ENCODE peak calls at places on chromosomes 12 and 14, in five cellular contexts. One of them, this sample, is unnamed.

GRCh38 chr12:52518574-52519469 is 1.4 kb downstream of the KRT5 start:
- DNase-seq in HTR-8/SVneo: no peak
- DNase-seq in right cardiac atrium: no peak
- DNase-seq in Calu3: no peak
- DNase-seq in stimulated activated CD4-positive, alpha-beta T cell treated with anti-CD3 and anti-CD28 coated beads, Interleukin-15, amount 100 ng/mL, for 1 hour: no peak
- DNase-seq in this sample: no peak

GRCh38 chr12:15701212-15701611 is 88.0 kb downstream of the EPS8 start:
- DNase-seq in HTR-8/SVneo: no peak
- DNase-seq in Calu3: no peak
- DNase-seq in stimulated activated CD4-positive, alpha-beta T cell treated with anti-CD3 and anti-CD28 coated beads, Interleukin-15, amount 100 ng/mL, for 1 hour: no peak
- DNase-seq in right cardiac atrium: no peak
- DNase-seq in this sample: no peak

GRCh38 chr12:19641235-19642080 is 202.2 kb downstream of the AEBP2 start:
- DNase-seq in right cardiac atrium: no peak
- DNase-seq in Calu3: no peak
- DNase-seq in stimulated activated CD4-positive, alpha-beta T cell treated with anti-CD3 and anti-CD28 coated beads, Interleukin-15, amount 100 ng/mL, for 1 hour: no peak
- DNase-seq in HTR-8/SVneo: no peak
- DNase-seq in this sample: no peak

GRCh38 chr14:36981832-36982528 is 190.4 kb downstream of the SLC25A21 start:
- DNase-seq in stimulated activated CD4-positive, alpha-beta T cell treated with anti-CD3 and anti-CD28 coated beads, Interleukin-15, amount 100 ng/mL, for 1 hour: no peak
- DNase-seq in Calu3: peak
- DNase-seq in right cardiac atrium: no peak
- DNase-seq in HTR-8/SVneo: no peak
- DNase-seq in this sample: no peak

GRCh38 chr14:105474478-105475268 is at the start of gene CRIP2:
- DNase-seq in stimulated activated CD4-positive, alpha-beta T cell treated with anti-CD3 and anti-CD28 coated beads, Interleukin-15, amount 100 ng/mL, for 1 hour: no peak
- DNase-seq in right cardiac atrium: peak
- DNase-seq in HTR-8/SVneo: peak
- DNase-seq in Calu3: peak
- DNase-seq in this sample: no peak

GRCh38 chr14:63512861-63513260 is 30.3 kb downstream of the PPP2R5E start:
- DNase-seq in Calu3: no peak
- DNase-seq in stimulated activated CD4-positive, alpha-beta T cell treated with anti-CD3 and anti-CD28 coated beads, Interleukin-15, amount 100 ng/mL, for 1 hour: no peak
- DNase-seq in right cardiac atrium: no peak
- DNase-seq in HTR-8/SVneo: no peak
- DNase-seq in this sample: no peak

GRCh38 chr12:3718100-3718499 is 34.8 kb downstream of the CRACR2A start:
- DNase-seq in stimulated activated CD4-positive, alpha-beta T cell treated with anti-CD3 and anti-CD28 coated beads, Interleukin-15, amount 100 ng/mL, for 1 hour: no peak
- DNase-seq in HTR-8/SVneo: no peak
- DNase-seq in right cardiac atrium: no peak
- DNase-seq in Calu3: no peak
- DNase-seq in this sample: peak

GRCh38 chr12:53223006-53223305 is 9.1 kb downstream of the RARG start:
- DNase-seq in right cardiac atrium: no peak
- DNase-seq in stimulated activated CD4-positive, alpha-beta T cell treated with anti-CD3 and anti-CD28 coated beads, Interleukin-15, amount 100 ng/mL, for 1 hour: no peak
- DNase-seq in Calu3: no peak
- DNase-seq in HTR-8/SVneo: no peak
- DNase-seq in this sample: no peak

GRCh38 chr14:47539065-47539464 is 136.3 kb downstream of the MDGA2 start:
- DNase-seq in stimulated activated CD4-positive, alpha-beta T cell treated with anti-CD3 and anti-CD28 coated beads, Interleukin-15, amount 100 ng/mL, for 1 hour: no peak
- DNase-seq in HTR-8/SVneo: peak
- DNase-seq in right cardiac atrium: no peak
- DNase-seq in Calu3: peak
- DNase-seq in this sample: no peak